ENCODE peak calls at places on chromosomes 3 and 15, in nine cellular contexts. W is colonic mucosa; Z is CD8-positive, alpha-beta T cell; B is AG04450; I is astrocyte; A is kidney epithelial cell; K is ovary; U is thyroid gland; T is fibroblast of mammary gland. F is an unnamed sample.

GRCh38 chr3:179322481-179323196 is at the start of gene ZNF639:
- DNase-seq in T (peak), K (peak), A (no peak), W (peak), U (peak), B (peak), Z (peak), I (peak), F (no peak)

GRCh38 chr15:89059006-89059405 is 29.2 kb upstream of the ABHD2 start:
- DNase-seq in B (no peak), U (no peak), T (no peak), A (no peak), Z (no peak), I (no peak), W (no peak), K (no peak), F (no peak)

GRCh38 chr15:63861946-63862517 is 28.3 kb upstream of the HERC1 start:
- DNase-seq in K (no peak), W (no peak), T (no peak), Z (no peak), A (no peak), B (no peak), I (no peak), U (no peak), F (no peak)

GRCh38 chr3:113673593-113673992 is 22.8 kb downstream of the USF3 start:
- DNase-seq in T (no peak), I (no peak), U (no peak), A (no peak), B (no peak), K (no peak), W (no peak), Z (no peak), F (no peak)

GRCh38 chr3:72582211-72582878 is 265.9 kb downstream of the SHQ1 start:
- DNase-seq in A (peak), T (no peak), B (no peak), W (no peak), U (peak), K (no peak), I (no peak), Z (no peak), F (no peak)

GRCh38 chr15:91482799-91483198 is 370.7 kb upstream of the SLCO3A1 start:
- DNase-seq in K (no peak), U (no peak), W (no peak), B (no peak), T (no peak), A (no peak), Z (no peak), I (no peak), F (no peak)

GRCh38 chr3:76369170-76369569 is 583.8 kb upstream of the ZNF717 start:
- DNase-seq in T (no peak), I (peak), U (no peak), B (no peak), Z (no peak), A (no peak), K (no peak), W (no peak), F (peak)

GRCh38 chr3:56890448-56891083 is 88.8 kb upstream of the ARHGEF3 start:
- DNase-seq in T (peak), W (no peak), B (no peak), K (no peak), A (no peak), I (peak), Z (no peak), U (no peak), F (no peak)

GRCh38 chr3:49634736-49635135 is 39.4 kb upstream of the APEH start:
- DNase-seq in A (no peak), I (no peak), T (no peak), B (no peak), K (no peak), Z (no peak), W (no peak), U (no peak), F (no peak)

GRCh38 chr3:193851416-193851815 is 258.4 kb downstream of the OPA1 start:
- DNase-seq in T (no peak), K (no peak), I (no peak), W (no peak), U (peak), B (no peak), A (no peak), Z (no peak), F (no peak)

GRCh38 chr15:42140383-42141070 is 15.9 kb downstream of the PLA2G4F start:
- DNase-seq in Z (no peak), I (no peak), B (no peak), T (no peak), W (no peak), U (no peak), A (no peak), K (no peak), F (no peak)

GRCh38 chr3:13046569-13047279 is 26.5 kb downstream of the IQSEC1 start:
- DNase-seq in I (no peak), B (no peak), W (no peak), Z (no peak), K (no peak), T (no peak), U (no peak), A (no peak), F (no peak)

GRCh38 chr3:183907176-183907575 is 22.5 kb upstream of the PARL start:
- DNase-seq in T (no peak), U (no peak), I (no peak), B (no peak), A (no peak), W (no peak), Z (no peak), K (no peak), F (no peak)

GRCh38 chr3:178385280-178385952 is 150.8 kb upstream of the KCNMB2 start:
- DNase-seq in W (peak), T (peak), K (no peak), I (peak), U (peak), B (no peak), A (no peak), Z (no peak), F (no peak)

GRCh38 chr3:31858439-31858838 is 122.6 kb downstream of the OSBPL10 start:
- DNase-seq in I (no peak), T (peak), B (no peak), U (no peak), K (no peak), A (no peak), W (no peak), Z (no peak), F (no peak)

GRCh38 chr3:41267975-41268640 is 68.8 kb downstream of the CTNNB1 start:
- DNase-seq in T (peak), I (peak), W (no peak), A (peak), K (no peak), B (peak), Z (no peak), U (no peak), F (peak)

GRCh38 chr15:67022587-67022986 is 42.8 kb upstream of the SMAD3 start:
- DNase-seq in W (no peak), U (no peak), I (no peak), Z (no peak), A (no peak), T (no peak), K (no peak), B (no peak), F (no peak)

GRCh38 chr3:168157301-168157700 is 61.6 kb upstream of the GOLIM4 start:
- DNase-seq in W (no peak), U (no peak), I (no peak), Z (no peak), B (no peak), K (no peak), T (no peak), A (no peak), F (no peak)

GRCh38 chr15:48617619-48618018 is 27.9 kb downstream of the FBN1 start:
- DNase-seq in Z (no peak), K (peak), B (peak), U (peak), W (peak), A (no peak), I (peak), T (peak), F (peak)

GRCh38 chr15:72866086-72866646 is 82.6 kb upstream of the ADPGK start:
- DNase-seq in A (no peak), B (no peak), I (no peak), T (no peak), W (no peak), K (no peak), Z (no peak), U (no peak), F (no peak)

GRCh38 chr3:193592841-193593665 is at the start of gene OPA1:
- DNase-seq in A (peak), U (peak), K (peak), Z (peak), T (peak), I (peak), B (peak), W (peak), F (peak)

GRCh38 chr15:67511606-67512005 is 9.3 kb upstream of the C15orf61 start:
- DNase-seq in K (no peak), I (no peak), W (no peak), T (no peak), A (no peak), U (no peak), Z (no peak), B (no peak), F (no peak)

GRCh38 chr3:134333522-134334181 is 40.6 kb downstream of the AMOTL2 start:
- DNase-seq in T (no peak), W (no peak), B (no peak), Z (no peak), K (no peak), A (no peak), U (no peak), I (peak), F (peak)

GRCh38 chr3:61168286-61168685 is 83.0 kb downstream of the FHIT start:
- DNase-seq in A (no peak), Z (no peak), W (no peak), I (no peak), B (no peak), U (no peak), T (no peak), K (no peak), F (no peak)

GRCh38 chr3:61169621-61170251 is 81.5 kb downstream of the FHIT start:
- DNase-seq in K (no peak), Z (no peak), U (no peak), T (no peak), W (no peak), B (no peak), A (no peak), I (no peak), F (no peak)

GRCh38 chr3:61177450-61177849 is 73.8 kb downstream of the FHIT start:
- DNase-seq in B (no peak), U (no peak), W (no peak), T (no peak), A (no peak), I (no peak), K (no peak), Z (no peak), F (no peak)

GRCh38 chr3:61173685-61174084 is 77.6 kb downstream of the FHIT start:
- DNase-seq in I (no peak), A (no peak), B (no peak), T (no peak), Z (no peak), U (no peak), W (no peak), K (no peak), F (no peak)

DNA sequence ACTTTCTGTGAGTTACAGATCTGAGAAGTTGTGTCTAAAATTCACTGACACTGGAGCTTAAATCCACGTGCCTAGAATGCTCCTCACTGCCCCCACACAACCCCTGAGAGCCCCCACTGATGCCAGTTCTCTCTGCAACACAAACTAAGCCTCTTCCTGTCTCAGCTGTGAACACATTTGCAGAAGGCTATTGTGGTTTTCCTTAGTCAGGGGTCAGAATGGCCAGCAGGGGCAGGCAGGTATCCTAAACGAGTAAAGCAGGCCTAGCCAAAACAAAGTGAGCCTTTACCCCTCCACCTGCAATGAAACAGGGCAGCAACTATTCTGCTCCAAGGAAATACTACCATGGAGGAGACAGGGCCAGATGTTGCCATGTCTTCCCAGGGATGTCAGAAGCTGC is 78.6 kb downstream of the FHIT start:
- DNase-seq in I (no peak), Z (no peak), B (no peak), T (no peak), K (no peak), W (no peak), U (no peak), A (no peak), F (no peak)
- TF ChIP-seq CTCF in I (no peak), Z (no peak), B (no peak), T (no peak), K (no peak), W (no peak), U (no peak), A (peak), F (no peak)

GRCh38 chr15:95826388-95826781 is 504.1 kb upstream of the NR2F2 start:
- DNase-seq in W (no peak), B (no peak), K (no peak), Z (no peak), T (no peak), A (no peak), I (no peak), U (no peak), F (no peak)

GRCh38 chr15:95825198-95825597 is 505.3 kb upstream of the NR2F2 start:
- DNase-seq in B (no peak), A (no peak), Z (no peak), U (no peak), I (no peak), W (no peak), T (no peak), K (no peak), F (no peak)

GRCh38 chr15:95822946-95823345 is 507.6 kb upstream of the NR2F2 start:
- DNase-seq in I (no peak), W (no peak), T (no peak), A (no peak), Z (no peak), U (no peak), B (no peak), K (no peak), F (no peak)

GRCh38 chr15:95826831-95827230 is 503.7 kb upstream of the NR2F2 start:
- DNase-seq in U (no peak), Z (no peak), W (no peak), A (no peak), I (no peak), T (no peak), K (no peak), B (no peak), F (no peak)

DNA sequence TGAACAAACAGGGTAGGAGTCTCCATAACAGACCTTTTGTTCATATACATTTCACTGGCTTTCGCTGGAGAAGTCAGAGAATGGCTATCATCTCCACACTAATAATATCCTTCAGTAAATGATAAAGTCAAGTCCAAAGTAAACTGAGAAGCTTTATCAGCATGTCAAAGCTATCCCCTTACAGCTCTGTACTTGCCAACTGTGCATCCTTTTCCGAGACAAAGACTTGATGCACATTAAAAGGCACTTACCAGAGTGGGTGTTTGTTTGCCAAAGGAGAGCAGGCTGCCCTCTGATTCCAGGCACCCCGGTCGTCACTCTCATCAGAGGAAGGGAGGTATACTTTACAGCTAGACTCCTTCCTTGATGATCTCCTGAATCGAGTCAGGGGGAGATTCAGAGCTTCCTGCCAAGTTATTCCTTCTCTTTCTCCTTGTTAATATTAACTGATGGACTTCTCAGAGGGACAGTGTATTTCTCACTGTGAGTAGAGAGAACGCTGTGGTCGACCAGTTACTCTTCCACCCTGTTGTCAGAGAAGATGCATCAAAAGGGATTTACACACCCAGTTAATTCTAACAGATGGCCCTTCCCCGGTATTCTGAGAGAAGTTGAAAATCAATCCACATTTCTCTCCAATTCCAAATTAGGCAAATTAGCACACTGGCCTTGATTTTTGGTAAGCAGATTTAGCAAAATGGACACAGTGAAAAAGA is 504.7 kb upstream of the NR2F2 start:
- DNase-seq in T (no peak), A (no peak), Z (no peak), B (no peak), I (no peak), K (no peak), U (no peak), W (no peak), F (no peak)
- H3K4me3 ChIP-seq in T (no peak), A (no peak), Z (no peak), B (no peak), I (no peak), K (no peak), U (no peak), W (no peak), F (no peak)

GRCh38 chr3:160401301-160402095 is 2.0 kb downstream of the SMC4 start:
- DNase-seq in W (peak), B (peak), Z (no peak), T (peak), I (peak), A (no peak), U (no peak), K (no peak), F (no peak)

GRCh38 chr3:160402249-160403027 is 3.0 kb downstream of the SMC4 start:
- DNase-seq in W (no peak), T (no peak), K (no peak), A (no peak), I (no peak), Z (no peak), B (no peak), U (no peak), F (no peak)

GRCh38 chr3:160403028-160403545 is 3.6 kb downstream of the SMC4 start:
- DNase-seq in I (no peak), K (no peak), W (no peak), Z (no peak), A (no peak), T (no peak), U (no peak), B (no peak), F (no peak)

GRCh38 chr3:160400631-160401150 is 1.2 kb downstream of the SMC4 start:
- DNase-seq in B (no peak), K (peak), U (peak), A (no peak), Z (peak), I (no peak), T (no peak), W (peak), F (no peak)

GRCh38 chr3:160403796-160404510 is 4.5 kb downstream of the SMC4 start:
- DNase-seq in T (no peak), U (no peak), B (no peak), K (no peak), I (no peak), Z (no peak), W (no peak), A (no peak), F (no peak)
- TF ChIP-seq CTCF in T (no peak), U (no peak), B (no peak), K (no peak), I (no peak), Z (no peak), W (no peak), A (no peak), F (no peak)

GRCh38 chr15:79924379-79924778 is 27.6 kb upstream of the MTHFS start:
- DNase-seq in W (no peak), I (no peak), Z (no peak), K (peak), T (no peak), U (no peak), A (no peak), B (no peak), F (no peak)
- H3K4me3 ChIP-seq in W (peak), I (peak), Z (peak), K (peak), T (peak), U (no peak), A (peak), B (peak), F (peak)